ENCODE peak calls at places on chromosomes 16 and 17, in seven cellular contexts. M, X, Z, H, G, W and D are unnamed samples.

GRCh38 chr16:72561-73537 is at the start of gene RHBDF1:
- DNase-seq in M (peak), X (no peak), Z (no peak), H (peak), G (peak), W (no peak), D (no peak)

GRCh38 chr17:12421646-12422306 is 243.9 kb upstream of the MYOCD start:
- DNase-seq in M (no peak), X (no peak), Z (no peak), H (no peak), G (no peak), W (no peak), D (no peak)

GRCh38 chr17:51029568-51030463 is 90.9 kb downstream of the SPAG9 start:
- DNase-seq in M (no peak), X (no peak), Z (no peak), H (no peak), G (peak), W (peak), D (no peak)

GRCh38 chr17:38442548-38442947 is 14.3 kb downstream of the ARHGAP23 start:
- DNase-seq in M (no peak), X (no peak), Z (no peak), H (no peak), G (no peak), W (peak), D (no peak)

GRCh38 chr16:79381552-79382042 is 218.9 kb downstream of the MAF start:
- DNase-seq in M (no peak), X (no peak), Z (no peak), H (no peak), G (no peak), W (no peak), D (no peak)

GRCh38 chr16:122342-122741 is 16.1 kb downstream of the NPRL3 start:
- DNase-seq in M (no peak), X (no peak), Z (no peak), H (no peak), G (no peak), W (no peak), D (no peak)

GRCh38 chr17:74513987-74514631 is 17.2 kb downstream of the CD300LB start:
- DNase-seq in M (peak), X (no peak), Z (no peak), H (peak), G (peak), W (peak), D (peak)

GRCh38 chr16:80752563-80752962 is 51.8 kb downstream of the CDYL2 start:
- DNase-seq in M (no peak), X (no peak), Z (no peak), H (no peak), G (no peak), W (no peak), D (peak)

GRCh38 chr17:73555199-73555810 is 88.9 kb downstream of the SDK2 start:
- DNase-seq in M (no peak), X (no peak), Z (no peak), H (no peak), G (no peak), W (no peak), D (no peak)

GRCh38 chr16:31874354-31875111 is 926 bp downstream of the ZNF267 start:
- DNase-seq in M (peak), X (no peak), Z (no peak), H (peak), G (peak), W (peak), D (no peak)

GRCh38 chr16:88350922-88351321 is 31.8 kb upstream of the ZNF469 start:
- DNase-seq in M (no peak), X (no peak), Z (no peak), H (no peak), G (no peak), W (no peak), D (no peak)

GRCh38 chr17:53950207-53950857 is 127.6 kb downstream of the KIF2B start:
- DNase-seq in M (no peak), X (no peak), Z (no peak), H (no peak), G (no peak), W (no peak), D (no peak)

GRCh38 chr16:11259288-11259621 is 3.3 kb upstream of the SOCS1 start:
- DNase-seq in M (no peak), X (no peak), Z (no peak), H (no peak), G (no peak), W (no peak), D (no peak)

GRCh38 chr17:78793415-78793814 is 11.3 kb upstream of the CYTH1 start:
- DNase-seq in M (no peak), X (no peak), Z (no peak), H (no peak), G (no peak), W (no peak), D (no peak)

GRCh38 chr16:66899945-66900688 is 18.6 kb downstream of the CDH16 start:
- DNase-seq in M (peak), X (peak), Z (peak), H (peak), G (peak), W (peak), D (no peak)

GRCh38 chr17:55818026-55818425 is 67.2 kb downstream of the PCTP start:
- DNase-seq in M (no peak), X (no peak), Z (no peak), H (no peak), G (no peak), W (no peak), D (no peak)

GRCh38 chr17:44396946-44397345 is 7.5 kb upstream of the ITGA2B start:
- DNase-seq in M (no peak), X (no peak), Z (no peak), H (no peak), G (no peak), W (no peak), D (no peak)

GRCh38 chr16:30659507-30660423 is 1.5 kb downstream of the FBRS start:
- DNase-seq in M (peak), X (no peak), Z (peak), H (no peak), G (peak), W (peak), D (no peak)

GRCh38 chr17:44210342-44211192 is 8.9 kb downstream of the UBTF start:
- DNase-seq in M (no peak), X (no peak), Z (peak), H (peak), G (peak), W (peak), D (no peak)

GRCh38 chr17:28384281-28385036 is 13.0 kb downstream of the SARM1 start:
- DNase-seq in M (peak), X (no peak), Z (no peak), H (no peak), G (no peak), W (no peak), D (peak)

GRCh38 chr16:30350134-30350871 is 4.8 kb downstream of the CD2BP2 start:
- DNase-seq in M (no peak), X (no peak), Z (no peak), H (no peak), G (no peak), W (peak), D (no peak)

GRCh38 chr17:29412780-29413565 is 22.8 kb downstream of the TAOK1 start:
- DNase-seq in M (no peak), X (peak), Z (no peak), H (no peak), G (peak), W (peak), D (no peak)

GRCh38 chr16:67967956-67968439 is 439 bp downstream of the SLC12A4 start:
- DNase-seq in M (peak), X (no peak), Z (no peak), H (peak), G (peak), W (no peak), D (no peak)

GRCh38 chr16:70529051-70529777 is 5.6 kb downstream of the SF3B3 start:
- DNase-seq in M (no peak), X (no peak), Z (no peak), H (peak), G (peak), W (peak), D (no peak)

GRCh38 chr16:72865258-72865657 is 182.7 kb downstream of the ZFHX3 start:
- DNase-seq in M (no peak), X (no peak), Z (no peak), H (no peak), G (no peak), W (no peak), D (no peak)

GRCh38 chr16:77169650-77170236 is 21.2 kb upstream of the MON1B start:
- DNase-seq in M (peak), X (no peak), Z (no peak), H (peak), G (peak), W (peak), D (no peak)

GRCh38 chr16:48053346-48053745 is 102.4 kb downstream of the ABCC12 start:
- DNase-seq in M (peak), X (peak), Z (peak), H (no peak), G (peak), W (peak), D (no peak)

DNA sequence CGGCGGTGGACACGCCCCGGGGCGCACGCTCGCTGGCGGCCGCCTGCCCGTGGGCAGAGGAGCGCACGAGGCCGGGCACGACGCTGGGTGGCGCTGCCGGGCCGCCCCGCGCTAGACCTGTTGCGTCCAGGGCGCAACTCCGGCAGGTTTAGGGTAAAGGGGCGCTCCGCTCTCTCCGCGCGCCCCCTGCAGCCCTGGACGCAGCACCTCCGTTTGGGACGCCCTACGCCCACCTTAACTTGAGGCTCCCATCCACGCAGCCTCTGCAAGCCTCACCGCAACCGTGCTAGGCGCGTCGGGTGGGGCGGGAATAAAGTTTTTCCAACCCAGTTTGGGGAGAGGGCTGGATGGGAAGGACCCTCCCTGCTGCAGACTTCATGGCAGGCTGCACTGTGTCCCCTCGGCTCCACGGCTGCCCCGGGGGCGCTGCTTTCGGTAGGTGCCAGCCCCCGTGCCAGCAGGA is 299 bp upstream of the SYT17 start:
- DNase-seq in M (peak), X (no peak), Z (peak), H (peak), G (peak), W (peak), D (peak)
- TF ChIP-seq CTCF in M (peak), X (peak), Z (peak), H (peak), G (peak), W (peak), D (peak)

GRCh38 chr17:40180694-40181093 is 3.4 kb downstream of the RAPGEFL1 start:
- DNase-seq in M (peak), X (no peak), Z (no peak), H (no peak), G (no peak), W (no peak), D (no peak)
- H3K4me3 ChIP-seq in M (peak), X (no peak), Z (no peak), H (no peak), G (no peak), W (no peak), D (no peak)

DNA sequence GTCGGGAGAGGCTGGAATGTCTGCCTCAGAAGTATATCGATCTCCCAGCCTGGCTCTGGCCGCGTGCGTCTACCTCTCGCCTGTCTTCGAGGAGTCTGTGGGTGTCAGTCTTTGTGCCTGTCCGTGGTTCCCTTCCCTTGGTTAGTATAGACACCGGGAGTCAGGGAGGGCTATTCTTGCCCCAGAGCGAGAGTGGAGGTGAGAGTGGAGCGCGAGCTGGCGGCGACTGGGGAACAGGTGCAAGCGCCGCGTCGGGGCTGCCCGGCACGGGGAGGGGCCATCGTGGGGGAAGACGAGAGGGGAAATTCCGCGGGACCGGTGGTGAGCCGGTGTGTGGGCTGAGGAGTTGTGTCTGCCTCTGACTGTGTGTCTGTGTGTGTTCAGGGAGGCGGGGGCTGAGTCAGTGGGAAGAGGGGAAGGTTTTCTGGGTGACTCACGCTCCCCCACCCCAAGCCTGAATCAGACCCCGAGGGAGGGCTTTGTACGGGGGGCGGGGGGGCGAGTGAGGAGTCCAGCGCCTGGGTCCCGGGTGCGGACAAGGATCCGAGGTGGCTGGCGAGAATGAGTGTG is 8.4 kb downstream of the KDM6B start:
- DNase-seq in M (peak), X (peak), Z (peak), H (peak), G (peak), W (peak), D (no peak)
- TF ChIP-seq CTCF in M (no peak), X (no peak), Z (no peak), H (no peak), G (no peak), W (no peak), D (no peak)

GRCh38 chr17:72123964-72124791 is 3.4 kb downstream of the SOX9 start:
- DNase-seq in M (no peak), X (no peak), Z (no peak), H (no peak), G (no peak), W (peak), D (no peak)
- H3K4me3 ChIP-seq in M (peak), X (peak), Z (no peak), H (peak), G (peak), W (peak), D (no peak)

DNA sequence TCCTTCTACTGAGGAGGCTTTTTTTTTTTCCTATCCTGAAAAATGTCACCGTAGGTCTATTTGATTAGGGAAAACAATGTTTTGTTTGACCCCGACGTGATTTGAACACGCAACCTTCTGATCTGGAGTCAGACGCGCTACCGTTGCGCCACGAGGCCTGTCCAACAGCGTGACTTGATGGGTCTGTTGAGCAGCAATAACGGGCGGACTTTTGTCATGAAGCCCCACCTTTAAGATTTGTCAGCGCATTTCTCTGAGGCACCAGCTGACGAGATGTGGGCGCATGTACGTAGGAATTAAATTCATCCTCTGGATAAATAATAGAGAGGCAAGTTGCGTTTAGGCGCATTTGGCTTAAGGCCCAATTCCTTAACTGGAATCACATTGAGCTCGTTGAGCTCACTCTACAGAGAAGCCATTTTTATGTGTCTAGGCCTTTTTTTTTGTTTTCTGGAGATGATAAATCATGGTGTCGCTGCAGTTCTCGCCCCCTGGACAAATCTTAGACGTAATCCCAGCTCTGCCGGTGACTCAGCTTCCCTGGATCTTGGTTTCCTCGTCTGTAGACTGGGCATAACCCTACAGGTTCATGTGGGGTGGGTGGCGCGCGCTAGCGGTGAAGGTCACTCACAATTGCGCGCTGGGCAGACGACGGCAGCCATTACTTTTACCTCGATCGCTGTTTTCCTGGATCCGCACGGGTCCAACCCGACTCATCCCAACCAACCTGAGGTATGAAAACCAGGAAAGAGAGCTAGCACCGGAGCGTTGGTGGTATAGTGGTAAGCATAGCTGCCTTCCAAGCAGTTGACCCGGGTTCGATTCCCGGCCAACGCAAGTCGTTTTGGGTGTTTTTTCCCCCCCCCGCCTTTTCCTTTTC is 10.6 kb upstream of the AURKB start:
- DNase-seq in M (peak), X (peak), Z (peak), H (peak), G (peak), W (peak), D (peak)
- TF ChIP-seq CTCF in M (no peak), X (no peak), Z (no peak), H (peak), G (no peak), W (no peak), D (no peak)

GRCh38 chr17:40311575-40311974 is 2.6 kb downstream of the RARA start:
- DNase-seq in M (peak), X (no peak), Z (no peak), H (no peak), G (no peak), W (no peak), D (no peak)
- H3K4me3 ChIP-seq in M (no peak), X (no peak), Z (no peak), H (no peak), G (no peak), W (no peak), D (no peak)

DNA sequence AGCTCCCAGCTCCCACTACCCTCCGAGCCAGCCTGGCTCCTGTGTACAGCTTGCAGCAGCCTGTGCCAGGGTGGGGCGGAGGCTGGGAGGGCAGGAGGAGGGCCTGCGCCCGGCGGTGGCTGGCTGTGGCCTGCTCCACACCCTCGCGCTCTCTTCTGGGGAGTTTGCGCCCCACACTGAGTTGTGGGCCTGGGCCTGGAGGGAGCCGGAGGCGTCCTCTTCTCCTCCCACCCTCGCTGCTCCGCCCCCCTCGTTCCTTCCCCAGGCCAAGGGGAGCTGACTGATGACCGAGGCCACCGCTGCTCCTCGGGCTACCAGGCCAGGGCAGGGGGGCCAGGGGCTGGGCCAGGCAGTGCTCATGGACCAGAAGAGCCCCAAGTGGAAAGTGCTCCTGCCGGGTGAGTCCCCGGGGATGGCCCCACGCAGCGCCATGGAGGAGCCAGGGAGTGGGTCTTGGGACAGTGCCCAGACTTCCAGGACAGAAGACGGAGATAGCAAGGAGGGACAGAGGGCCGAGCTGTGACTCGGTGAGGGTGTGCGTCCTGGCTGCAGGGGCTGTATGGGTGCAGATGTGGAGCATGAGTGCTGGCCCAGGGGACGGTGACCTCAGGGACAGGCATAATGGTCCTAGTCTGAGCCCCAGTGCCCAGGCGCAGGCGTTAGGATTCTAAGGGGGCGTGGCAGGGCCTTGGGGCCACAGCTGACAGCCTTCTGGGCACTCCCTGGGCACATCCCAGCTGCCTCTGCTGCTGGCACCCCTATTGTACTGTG is 242.1 kb upstream of the GSE1 start:
- DNase-seq in M (peak), X (no peak), Z (peak), H (no peak), G (no peak), W (no peak), D (no peak)
- TF ChIP-seq CTCF in M (no peak), X (no peak), Z (no peak), H (no peak), G (no peak), W (no peak), D (no peak)